ENCODE peak calls at places on chromosomes 13 and 19, in four cellular contexts. X is suprapubic skin, F is heart left ventricle, Z is IMR-90. K is an unnamed sample.

GRCh38 chr13:113951246-113951999 is 22.5 kb downstream of the C13orf46 start:
- DNase-seq in X (peak; percentile 93), F (peak; percentile 84), Z (peak; percentile 45), K (peak; percentile 89)

GRCh38 chr13:28710161-28710560 is 8.6 kb downstream of the SLC46A3 start:
- DNase-seq in X (no peak), F (no peak), Z (no peak), K (no peak)

GRCh38 chr13:105611424-105611823 is 924.0 kb downstream of the EFNB2 start:
- DNase-seq in X (no peak), F (no peak), Z (peak; percentile 41), K (no peak)

GRCh38 chr13:32889986-32890565 is 126.1 kb upstream of the KL start:
- DNase-seq in X (no peak), F (no peak), Z (no peak), K (no peak)

GRCh38 chr13:50594276-50594970 is 249.1 kb downstream of the DLEU7 start:
- DNase-seq in X (no peak), F (no peak), Z (no peak), K (no peak)

GRCh38 chr13:103952183-103952582 is 886.0 kb upstream of the SLC10A2 start:
- DNase-seq in X (no peak), F (no peak), Z (no peak), K (no peak)

GRCh38 chr13:27662738-27663470 is 41.2 kb downstream of the POLR1D start:
- DNase-seq in X (no peak), F (no peak), Z (no peak), K (no peak)

GRCh38 chr13:113962386-113962785 is 11.5 kb downstream of the C13orf46 start:
- DNase-seq in X (no peak), F (no peak), Z (no peak), K (no peak)

GRCh38 chr13:76012091-76012721 is 376.1 kb downstream of the LMO7 start:
- DNase-seq in X (no peak), F (no peak), Z (peak; percentile 40), K (no peak)

GRCh38 chr19:44658069-44658727 is 13.1 kb upstream of the CEACAM19 start:
- DNase-seq in X (no peak), F (no peak), Z (no peak), K (no peak)

GRCh38 chr13:56561327-56561726 is 579.4 kb upstream of the PRR20A start:
- DNase-seq in X (no peak), F (no peak), Z (no peak), K (no peak)
- TF ChIP-seq CTCF in X (no peak), F (no peak), Z (no peak), K (no peak)

DNA sequence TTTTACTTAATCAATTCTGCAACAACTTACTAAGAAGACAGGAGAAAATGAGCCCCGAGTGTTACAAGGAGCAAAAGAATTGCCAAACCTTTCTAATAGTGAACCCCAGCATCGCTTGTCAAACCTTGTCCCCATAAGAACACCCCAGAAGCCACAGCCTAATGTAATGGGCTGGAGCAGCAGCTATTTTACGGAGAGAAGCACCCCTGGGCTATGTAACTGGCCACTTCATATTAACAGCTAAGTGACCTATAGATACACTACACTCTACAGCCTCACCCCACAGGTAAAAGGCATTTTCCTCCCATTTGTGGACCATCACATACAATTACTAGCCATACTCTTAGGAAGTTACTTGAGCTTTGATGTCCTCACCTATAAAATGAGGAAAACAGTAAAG is 27.3 kb upstream of the CPB2 start:
- DNase-seq in X (no peak), F (no peak), Z (no peak), K (no peak)
- TF ChIP-seq POLR2A in X (no peak), F (no peak), Z (no peak), K (no peak)

GRCh38 chr13:20119960-20120359 is 40.9 kb downstream of the GJA3 start:
- DNase-seq in X (no peak), F (no peak), Z (no peak), K (no peak)
- H3K4me3 ChIP-seq in X (peak overlapping the region; percentile 27), F (no peak overlapping the region), Z (no peak overlapping the region), K (peak overlapping the region; percentile 39)

GRCh38 chr19:869245-870177 is 10.0 kb downstream of the CFD start:
- DNase-seq in X (no peak), F (peak; percentile 70), Z (peak; percentile 96), K (no peak)

GRCh38 chr19:868458-869244 is 9.2 kb downstream of the CFD start:
- DNase-seq in X (no peak), F (no peak), Z (no peak), K (no peak)

GRCh38 chr19:866769-867300 is 7.4 kb downstream of the CFD start:
- DNase-seq in X (no peak), F (no peak), Z (no peak), K (no peak)

GRCh38 chr19:867301-867793 is 7.9 kb downstream of the CFD start:
- DNase-seq in X (no peak), F (no peak), Z (no peak), K (no peak)

DNA sequence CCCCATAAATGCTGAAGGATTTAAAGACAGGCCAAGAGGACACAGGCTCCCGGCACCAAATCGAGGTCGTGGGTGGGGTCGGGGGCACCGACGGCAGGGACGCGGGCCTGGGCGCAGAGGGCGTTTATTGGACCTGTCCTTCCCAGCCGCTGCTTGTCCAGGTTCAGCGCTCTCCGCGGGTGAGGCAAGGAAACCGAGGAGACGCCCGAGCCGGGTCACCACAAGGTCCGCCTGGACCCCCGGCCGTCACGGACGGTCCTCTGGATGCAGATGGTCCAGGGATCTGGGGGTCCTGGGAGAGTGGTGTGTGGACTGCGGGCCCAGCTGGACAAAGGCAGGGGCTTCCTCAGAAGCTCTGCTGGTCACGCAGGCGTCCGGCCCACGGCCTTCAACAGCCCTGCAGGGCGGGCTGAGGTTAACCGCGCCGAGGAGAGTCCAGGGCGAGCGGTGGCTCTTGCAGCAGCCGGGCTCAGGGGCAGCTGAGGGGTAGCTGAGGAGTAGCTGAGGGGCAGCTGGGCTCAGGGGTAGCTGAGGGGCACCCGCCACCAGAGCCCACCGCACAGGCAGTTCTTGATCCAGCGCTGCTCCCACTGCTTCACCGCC is 8.5 kb downstream of the CFD start:
- DNase-seq in X (no peak), F (no peak), Z (no peak), K (no peak)
- TF ChIP-seq CTCF in X (no peak), F (no peak), Z (no peak), K (no peak)

GRCh38 chr13:102596147-102597028 is at the start of gene TPP2:
- DNase-seq in X (peak; percentile 99), F (peak; percentile 99), Z (peak; percentile 98), K (peak; percentile 100)
- TF ChIP-seq POLR2A in X (no peak), F (peak; percentile 84), Z (peak; percentile 79), K (peak; percentile 75)

GRCh38 chr19:2775556-2776430 is 7.3 kb downstream of the SGTA start:
- DNase-seq in X (no peak), F (peak; percentile 82), Z (peak; percentile 35), K (no peak)
- H3K4me3 ChIP-seq in X (peak overlapping the region; percentile 27), F (peak overlapping the region; percentile 33), Z (no peak overlapping the region), K (peak overlapping the region; percentile 27)

GRCh38 chr19:11964858-11965645 is at the start of gene ZNF763:
- DNase-seq in X (peak; percentile 97), F (peak; percentile 94), Z (peak; percentile 75), K (peak; percentile 93)

GRCh38 chr19:11963566-11964355 is 1.1 kb upstream of the ZNF763 start:
- DNase-seq in X (peak; percentile 89), F (peak; percentile 87), Z (peak; percentile 61), K (peak; percentile 79)

GRCh38 chr19:11970174-11970573 is 5.3 kb downstream of the ZNF763 start:
- DNase-seq in X (no peak), F (no peak), Z (no peak), K (no peak)

DNA sequence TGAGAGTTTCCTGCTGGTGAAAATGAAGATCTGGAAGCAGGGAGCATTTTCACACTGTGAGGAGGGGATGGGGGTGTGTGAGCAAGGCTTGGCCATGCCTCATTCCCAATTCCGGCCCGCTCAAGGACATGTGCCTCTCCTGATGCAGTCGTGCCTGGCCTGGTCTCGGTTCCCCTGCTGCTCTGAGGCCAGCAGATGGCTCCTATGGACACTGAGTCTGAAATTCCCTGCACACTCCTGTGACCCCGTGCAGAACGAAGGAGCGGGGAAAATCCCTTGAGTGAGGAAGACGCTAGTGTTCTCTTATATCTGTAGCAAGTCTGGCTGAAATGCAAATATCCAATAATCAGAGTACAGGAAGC is 363 bp upstream of the ZNF763 start:
- DNase-seq in X (no peak), F (no peak), Z (no peak), K (no peak)
- TF ChIP-seq CTCF in X (no peak), F (no peak), Z (peak; percentile 35), K (no peak)

K was measured in breast epithelium.